ENCODE peak calls at places on chromosome 18, in five cellular contexts. Z, H, V, W and M are unnamed samples.

GRCh38 chr18:2002178-2002577 is 569.1 kb downstream of the METTL4 start:
- DNase-seq in H (no peak), V (no peak), W (no peak), Z (no peak), M (no peak)

GRCh38 chr18:37364237-37364636 is 201.4 kb downstream of the CELF4 start:
- DNase-seq in V (no peak), W (no peak), Z (peak), H (no peak), M (no peak)

GRCh38 chr18:37509600-37509999 is 56.0 kb downstream of the CELF4 start:
- DNase-seq in H (no peak), V (no peak), W (no peak), Z (no peak), M (no peak)

GRCh38 chr18:33446604-33447003 is 6.1 kb upstream of the CCDC178 start:
- DNase-seq in W (no peak), Z (no peak), V (no peak), H (no peak), M (no peak)

GRCh38 chr18:1296237-1296636 is 391.6 kb downstream of the ADCYAP1 start:
- DNase-seq in V (no peak), H (no peak), W (no peak), Z (no peak), M (no peak)

GRCh38 chr18:66560092-66560491 is 43.8 kb downstream of the CDH19 start:
- DNase-seq in Z (no peak), V (no peak), W (no peak), H (peak), M (no peak)

GRCh38 chr18:67417864-67418523 is 98.5 kb downstream of the DSEL start:
- DNase-seq in Z (no peak), H (peak), W (no peak), V (no peak), M (no peak)

GRCh38 chr18:59612461-59612860 is 84.8 kb downstream of the CCBE1 start:
- DNase-seq in W (no peak), Z (no peak), V (no peak), H (no peak), M (peak)

GRCh38 chr18:45398448-45398847 is 216.8 kb upstream of the SLC14A2 start:
- DNase-seq in H (no peak), W (no peak), Z (no peak), V (no peak), M (no peak)

GRCh38 chr18:8601277-8602032 is 7.8 kb upstream of the RAB12 start:
- DNase-seq in H (no peak), W (no peak), Z (no peak), V (no peak), M (no peak)

GRCh38 chr18:32919799-32920198 is 147.0 kb upstream of the KLHL14 start:
- DNase-seq in V (no peak), Z (peak), W (peak), H (peak), M (peak)

GRCh38 chr18:25111382-25112070 is 240.4 kb downstream of the ZNF521 start:
- DNase-seq in V (no peak), W (no peak), H (no peak), Z (no peak), M (no peak)

GRCh38 chr18:75070625-75071483 is 138.1 kb downstream of the PTGR3 start:
- DNase-seq in V (no peak), W (no peak), H (peak), Z (peak), M (no peak)

GRCh38 chr18:77108821-77109692 is 23.5 kb downstream of the MBP start:
- DNase-seq in W (no peak), Z (no peak), H (no peak), V (no peak), M (no peak)
- TF ChIP-seq POLR2A in W (no peak), Z (no peak), H (no peak), V (no peak), M (no peak)

GRCh38 chr18:52462853-52463252 is 122.9 kb downstream of the DCC start:
- DNase-seq in Z (no peak), V (no peak), H (no peak), W (no peak), M (no peak)
- TF ChIP-seq EP300 in Z (no peak), V (no peak), H (no peak), W (no peak), M (no peak)

DNA sequence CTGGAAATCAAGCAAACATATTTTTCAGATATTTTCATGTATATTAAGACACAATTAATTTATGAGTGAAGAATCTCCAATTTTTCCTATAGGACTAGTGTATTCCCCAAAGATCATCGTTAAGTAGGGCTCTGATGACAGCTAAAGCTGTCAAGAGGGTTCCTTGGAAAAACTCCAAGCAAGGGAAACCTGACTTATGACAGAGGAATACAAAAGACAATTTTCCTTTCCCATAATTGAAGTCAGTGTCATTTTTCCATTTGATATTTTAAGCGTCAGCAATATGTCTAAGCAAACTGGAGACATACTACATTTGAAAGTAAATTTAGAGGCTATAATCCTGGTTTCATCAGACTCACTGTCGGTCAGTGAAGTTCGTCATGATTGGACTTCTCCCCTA is 36.1 kb downstream of the RIT2 start:
- DNase-seq in H (no peak), Z (no peak), V (no peak), W (no peak), M (no peak)
- TF ChIP-seq POLR2AphosphoS5 in H (no peak), Z (no peak), V (no peak), W (no peak), M (no peak)

GRCh38 chr18:50193796-50194622 is 938 bp downstream of the MYO5B start:
- DNase-seq in Z (peak), W (no peak), V (no peak), H (no peak), M (no peak)

GRCh38 chr18:50195689-50196088 is 742 bp upstream of the MYO5B start:
- DNase-seq in V (no peak), Z (no peak), W (no peak), H (no peak), M (no peak)

GRCh38 chr18:50196261-50196660 is 1.3 kb upstream of the MYO5B start:
- DNase-seq in V (no peak), Z (no peak), W (no peak), H (no peak), M (no peak)

GRCh38 chr18:50192903-50193795 is 1.8 kb downstream of the MYO5B start:
- DNase-seq in W (no peak), Z (peak), H (no peak), V (no peak), M (no peak)

DNA sequence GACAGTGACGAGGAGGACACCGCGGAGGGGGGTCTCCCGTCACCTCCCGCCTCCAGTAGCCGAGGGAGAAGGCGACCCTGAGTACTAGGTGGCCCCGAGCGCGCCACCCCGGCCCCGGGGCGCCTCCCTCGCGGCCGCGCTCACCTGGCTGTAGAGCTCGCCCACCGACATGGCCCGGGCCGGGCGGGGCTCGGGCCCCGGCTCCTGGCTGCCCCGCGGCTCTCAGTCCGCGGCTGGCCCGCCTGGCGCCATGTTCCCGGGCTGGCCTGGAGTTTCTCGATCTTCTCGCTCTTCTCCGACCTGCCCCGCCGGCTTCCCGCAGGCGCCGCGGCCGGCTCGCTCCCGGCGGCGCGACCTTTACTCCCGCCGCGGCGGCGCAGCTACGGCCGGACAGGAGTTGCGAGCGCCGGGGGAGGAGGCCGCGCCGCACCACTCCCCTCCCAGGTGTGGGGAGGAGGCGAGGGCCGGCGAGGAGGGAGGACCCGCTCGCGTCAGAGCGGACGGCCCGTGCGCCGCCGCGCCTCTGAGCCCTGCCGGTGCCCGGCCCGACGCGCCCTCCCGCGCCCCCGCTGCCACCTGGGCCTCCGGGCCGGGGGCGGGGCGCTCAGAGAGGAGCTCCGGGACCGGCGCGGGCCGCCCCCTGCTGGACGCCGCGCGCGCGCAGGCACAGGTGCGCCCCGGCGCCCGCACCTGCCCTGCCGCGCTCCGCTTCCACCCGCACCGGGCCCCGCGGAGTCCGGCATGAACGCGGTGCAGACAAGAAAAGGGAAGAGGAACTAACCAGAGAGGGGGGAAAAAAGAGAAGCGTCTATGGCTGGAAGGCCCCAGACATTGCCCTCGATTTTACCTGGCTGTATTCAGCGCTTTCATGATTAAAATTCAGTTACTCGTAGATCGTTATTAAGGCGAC is at the start of gene MYO5B:
- DNase-seq in H (peak), Z (peak), V (no peak), W (no peak), M (no peak)
- TF ChIP-seq POLR2A in H (peak), Z (no peak), V (no peak), W (peak), M (no peak)

GRCh38 chr18:62610509-62611394 is 87.9 kb downstream of the ZCCHC2 start:
- DNase-seq in Z (no peak), H (no peak), W (no peak), V (no peak), M (no peak)
- TF ChIP-seq EP300 in Z (no peak), H (no peak), W (no peak), V (no peak), M (no peak)

DNA sequence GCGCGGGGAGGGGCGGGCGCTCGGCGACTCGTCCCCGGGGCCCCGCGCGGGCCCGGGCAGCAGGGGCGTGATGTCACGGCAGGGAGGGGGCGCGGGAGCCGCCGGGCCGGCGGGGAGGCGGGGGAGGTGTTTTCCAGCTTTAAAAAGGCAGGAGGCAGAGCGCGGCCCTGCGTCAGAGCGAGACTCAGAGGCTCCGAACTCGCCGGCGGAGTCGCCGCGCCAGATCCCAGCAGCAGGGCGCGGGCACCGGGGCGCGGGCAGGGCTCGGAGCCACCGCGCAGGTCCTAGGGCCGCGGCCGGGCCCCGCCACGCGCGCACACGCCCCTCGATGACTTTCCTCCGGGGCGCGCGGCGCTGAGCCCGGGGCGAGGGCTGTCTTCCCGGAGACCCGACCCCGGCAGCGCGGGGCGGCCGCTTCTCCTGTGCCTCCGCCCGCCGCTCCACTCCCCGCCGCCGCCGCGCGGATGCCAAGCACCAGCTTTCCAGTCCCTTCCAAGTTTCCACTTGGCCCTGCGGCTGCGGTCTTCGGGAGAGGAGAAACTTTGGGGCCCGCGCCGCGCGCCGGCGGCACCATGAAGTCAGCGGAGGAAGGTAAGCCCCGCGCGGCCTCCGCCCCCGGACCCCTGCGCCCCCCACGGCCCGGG is at the start of gene NFATC1:
- DNase-seq in Z (peak), W (no peak), V (peak), H (no peak), M (no peak)
- TF ChIP-seq POLR2AphosphoS5 in Z (peak), W (no peak), V (peak), H (no peak), M (peak)

DNA sequence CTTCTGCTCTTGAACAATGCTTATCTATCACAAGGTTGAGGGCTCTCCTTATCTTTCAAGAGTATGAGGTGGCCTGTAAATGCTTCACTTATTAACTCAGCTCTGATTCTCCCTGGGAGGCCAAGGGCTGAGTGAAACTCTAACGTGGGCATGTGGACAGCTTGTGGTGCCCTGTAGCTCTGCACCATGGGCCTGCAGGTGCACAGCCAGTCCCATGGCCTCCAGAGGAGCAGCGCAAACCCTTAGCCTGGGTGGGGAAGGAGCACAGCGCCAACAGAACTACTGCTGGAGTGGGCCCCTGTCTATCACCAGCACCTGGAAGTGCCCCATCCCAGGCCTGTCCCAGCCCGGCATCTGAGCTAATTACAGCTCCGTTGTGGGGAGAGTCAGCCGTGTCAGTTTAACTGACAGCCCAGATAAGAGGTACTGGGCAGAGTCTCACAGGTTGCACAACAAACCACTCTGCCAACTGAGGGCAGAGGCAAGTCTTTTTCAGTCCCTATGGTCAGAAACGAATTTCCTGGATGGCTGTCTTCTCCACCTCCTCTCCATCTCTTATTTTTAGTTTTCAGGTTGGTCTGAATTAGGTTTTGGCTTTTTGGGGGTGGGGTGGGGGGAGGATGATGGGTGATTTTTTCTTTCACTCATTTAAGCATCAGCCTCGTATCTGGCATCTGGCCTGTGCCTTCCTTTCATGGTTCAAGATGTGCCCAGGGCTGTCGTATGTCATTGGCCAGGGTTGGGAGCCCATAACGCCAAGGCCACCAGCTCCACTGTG is 219.5 kb downstream of the BCL2 start:
- DNase-seq in V (no peak), W (no peak), H (no peak), Z (no peak), M (peak)
- TF ChIP-seq POLR2A in V (no peak), W (no peak), H (no peak), Z (no peak), M (no peak)

DNA sequence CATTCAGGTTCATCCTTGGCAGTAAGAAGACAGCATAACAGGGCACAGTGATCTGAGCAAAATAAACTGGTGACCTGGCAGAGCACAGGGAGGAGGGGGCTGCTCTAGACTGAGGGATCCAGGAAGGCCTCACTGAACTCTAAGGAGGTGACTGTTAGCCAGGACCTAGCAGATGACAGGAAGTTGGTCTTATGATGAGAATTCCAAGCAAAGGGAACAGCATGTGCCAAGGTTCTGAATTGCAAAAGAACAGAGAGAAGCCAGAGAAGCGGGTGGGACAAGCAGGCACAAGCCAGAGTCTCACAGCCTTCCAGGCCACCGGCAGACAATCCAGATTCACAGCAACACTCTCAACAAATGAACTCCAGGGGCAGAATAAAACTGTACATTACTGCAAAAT is 152.7 kb upstream of the PTPRM start:
- DNase-seq in V (peak), W (no peak), H (no peak), Z (no peak), M (no peak)
- TF ChIP-seq EP300 in V (peak), W (no peak), H (no peak), Z (no peak), M (peak)

DNA sequence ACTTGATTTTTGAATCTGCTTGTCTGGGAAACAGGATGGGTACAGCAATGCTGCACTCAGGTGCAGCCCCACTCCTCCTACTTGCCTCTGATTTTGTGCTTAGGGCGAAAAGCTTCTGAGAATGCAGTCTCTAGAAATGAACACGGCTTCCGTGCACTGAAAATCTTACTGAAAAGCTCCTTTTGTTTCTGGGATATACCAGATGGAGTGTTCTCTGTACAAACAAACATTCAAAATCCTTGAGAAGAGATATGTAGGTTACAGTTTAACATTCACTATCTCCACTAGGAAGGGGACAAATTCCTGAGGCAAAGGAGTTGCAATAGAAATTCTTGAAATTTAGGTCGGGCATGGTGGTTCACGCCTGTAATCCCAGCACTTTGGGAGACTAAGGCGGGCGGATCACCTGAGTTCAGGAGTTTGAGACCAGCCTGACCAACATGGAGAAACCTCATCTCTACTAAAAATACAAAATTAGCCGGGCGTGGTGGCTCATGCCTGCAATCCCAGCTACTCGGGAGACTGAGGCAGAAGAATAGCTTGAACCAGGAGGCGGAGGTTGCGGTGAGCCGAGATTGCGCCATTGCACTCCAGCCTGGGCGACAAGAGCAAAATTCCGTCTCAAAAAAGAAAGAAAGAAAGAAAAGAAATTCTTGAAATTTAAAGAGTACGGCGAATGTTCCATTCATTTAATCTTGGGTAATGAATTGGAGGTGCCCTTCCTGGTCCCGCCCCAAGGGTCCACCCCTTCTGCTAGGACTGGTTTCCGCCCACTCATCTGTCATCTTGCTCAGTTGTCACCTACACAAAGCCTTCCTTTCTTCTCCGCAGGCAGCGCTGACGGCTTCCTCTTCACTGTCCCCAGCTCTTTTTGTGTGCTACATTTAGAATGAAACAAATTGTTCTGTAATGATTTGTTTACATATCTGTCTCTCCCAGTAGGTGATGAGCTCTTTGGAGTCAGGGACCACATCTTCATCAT is 92.4 kb downstream of the SOCS6 start:
- DNase-seq in Z (no peak), H (peak), V (no peak), W (no peak), M (no peak)
- TF ChIP-seq POLR2AphosphoS5 in Z (no peak), H (peak), V (no peak), W (no peak), M (no peak)